ENCODE peak calls at places on chromosome 20, in nine cellular contexts. Y, C, R, O, I, G, P, M and Q are unnamed samples.

GRCh38 chr20:62117658-62118057 is 4.6 kb upstream of the LSM14B start:
- DNase-seq in P (no peak), I (no peak), O (peak; percentile 49), M (no peak), C (peak; percentile 83), G (peak; percentile 69), R (no peak), Y (peak; percentile 90), Q (no peak)

GRCh38 chr20:4563534-4563933 is 158.2 kb upstream of the PRND start:
- DNase-seq in M (no peak), I (no peak), P (no peak), R (peak; percentile 56), O (no peak), C (no peak), G (no peak), Y (no peak), Q (peak; percentile 21)

GRCh38 chr20:37968726-37969401 is 64.4 kb downstream of the TTI1 start:
- DNase-seq in Y (no peak), M (no peak), I (peak; percentile 57), P (no peak), R (no peak), C (no peak), O (no peak), G (no peak), Q (no peak)

GRCh38 chr20:46173652-46174468 is 55.7 kb downstream of the CD40 start:
- DNase-seq in I (no peak), C (no peak), O (no peak), R (no peak), G (no peak), Y (no peak), M (no peak), P (no peak), Q (no peak)

GRCh38 chr20:11845311-11845710 is 72.4 kb upstream of the BTBD3 start:
- DNase-seq in O (no peak), M (no peak), Y (no peak), R (no peak), G (no peak), C (no peak), P (no peak), I (no peak), Q (no peak)

GRCh38 chr20:4320284-4320683 is 304.9 kb upstream of the RNF24 start:
- DNase-seq in C (no peak), M (no peak), O (no peak), Y (no peak), R (no peak), G (no peak), P (no peak), I (no peak), Q (peak; percentile 100)

GRCh38 chr20:20225325-20225724 is 142.6 kb upstream of the INSM1 start:
- DNase-seq in C (no peak), P (no peak), O (no peak), I (peak; percentile 83), R (no peak), M (no peak), G (no peak), Y (no peak), Q (no peak)

GRCh38 chr20:1108437-1108920 is 9.9 kb upstream of the PSMF1 start:
- DNase-seq in C (peak; percentile 27), R (peak; percentile 69), Y (peak; percentile 31), G (peak; percentile 17), I (peak; percentile 27), P (no peak), O (peak; percentile 24), M (no peak), Q (peak; percentile 28)

GRCh38 chr20:18991012-18991411 is 177.4 kb downstream of the SCP2D1 start:
- DNase-seq in M (no peak), G (no peak), I (no peak), R (no peak), C (no peak), O (no peak), Y (no peak), P (no peak), Q (no peak)

GRCh38 chr20:35564905-35565304 is 23.0 kb downstream of the ERGIC3 start:
- DNase-seq in P (no peak), R (no peak), C (no peak), I (no peak), O (no peak), G (no peak), Y (no peak), M (no peak), Q (no peak)

GRCh38 chr20:58666702-58667101 is 15.6 kb downstream of the STX16 start:
- DNase-seq in I (no peak), O (no peak), C (no peak), P (no peak), R (no peak), Y (no peak), M (no peak), G (no peak), Q (peak; percentile 34)

GRCh38 chr20:47235853-47236638 is 120.5 kb downstream of the ZMYND8 start:
- DNase-seq in Y (no peak), G (no peak), M (no peak), P (no peak), I (no peak), O (no peak), R (no peak), C (no peak), Q (no peak)